ENCODE peak calls at places on chromosomes 4 and X, in ten cellular contexts. B is WERI-Rb-1; I is stimulated activated CD4-positive, alpha-beta T cell treated with anti-CD3 and anti-CD28 coated beads, Interleukin-1b, Interleukin-23, amount 100 ng/mL, for 1 hour; D is progenitor cell of endocrine pancreas; V is mesothelial cell of epicardium; Y is IMR-90; Q is ACHN; S is substantia nigra; C is lower leg skin; G is mucosa of descending colon. P is an unnamed sample.

GRCh38 chr4:5751073-5751917 is 40.3 kb downstream of the EVC start:
- DNase-seq in Y (peak), Q (peak), C (no peak), G (no peak), B (peak), I (no peak), S (no peak), D (no peak), V (no peak), P (peak)

GRCh38 chr4:8528713-8529112 is 51.5 kb upstream of the GPR78 start:
- DNase-seq in B (no peak), Y (peak), C (no peak), G (no peak), Q (no peak), I (no peak), D (no peak), V (no peak), S (no peak), P (peak)

GRCh38 chr4:145868637-145869409 is 69.8 kb downstream of the ZNF827 start:
- DNase-seq in Q (peak), B (no peak), G (no peak), Y (peak), I (no peak), V (no peak), C (no peak), S (no peak), D (no peak), P (no peak)

GRCh38 chrX:48696301-48697181 is at the start of gene SUV39H1:
- DNase-seq in G (peak), V (peak), I (peak), Y (peak), Q (peak), S (peak), D (peak), B (peak), C (peak), P (peak)

GRCh38 chr4:2250764-2251072 is 8.8 kb upstream of the HAUS3 start:
- DNase-seq in B (no peak), I (no peak), D (no peak), Q (no peak), C (peak), V (no peak), Y (no peak), S (no peak), G (no peak), P (no peak)

GRCh38 chr4:675980-676870 is 1.9 kb downstream of the MYL5 start:
- DNase-seq in Y (no peak), Q (no peak), B (peak), I (no peak), G (no peak), C (no peak), V (no peak), S (no peak), D (no peak), P (no peak)

GRCh38 chrX:73577368-73577767 is 14.4 kb downstream of the CHIC1 start:
- DNase-seq in I (no peak), Q (peak), V (no peak), Y (peak), G (no peak), C (no peak), S (no peak), D (no peak), B (no peak), P (peak)

GRCh38 chr4:2941138-2942036 is 21.8 kb downstream of the NOP14 start:
- DNase-seq in I (no peak), Q (no peak), G (peak), D (peak), B (no peak), Y (no peak), S (no peak), V (no peak), C (no peak), P (no peak)

GRCh38 chr4:100469555-100469954 is 48.3 kb downstream of the EMCN start:
- DNase-seq in Q (no peak), I (no peak), B (no peak), G (no peak), Y (no peak), C (no peak), D (no peak), S (no peak), V (no peak), P (no peak)

GRCh38 chrX:131366387-131366786 is 77.3 kb upstream of the IGSF1 start:
- DNase-seq in Q (peak), G (no peak), Y (no peak), I (no peak), D (no peak), C (no peak), S (no peak), V (no peak), B (no peak), P (no peak)

GRCh38 chrX:16843208-16843909 is 26.8 kb downstream of the RBBP7 start:
- DNase-seq in D (no peak), B (no peak), S (no peak), I (no peak), G (no peak), Y (no peak), V (no peak), C (no peak), Q (no peak), P (no peak)

GRCh38 chr4:143626134-143626859 is 74.2 kb downstream of the FREM3 start:
- DNase-seq in V (no peak), Y (no peak), Q (no peak), I (no peak), S (no peak), D (no peak), G (no peak), B (no peak), C (peak), P (no peak)

GRCh38 chr4:167717495-167717894 is 374.8 kb upstream of the ANXA10 start:
- DNase-seq in B (no peak), C (no peak), V (no peak), G (no peak), Q (no peak), D (no peak), Y (no peak), S (no peak), I (no peak), P (no peak)

GRCh38 chrX:153644356-153645125 is 2.5 kb upstream of the DUSP9 start:
- DNase-seq in Y (no peak), S (no peak), D (no peak), I (no peak), C (no peak), V (no peak), G (no peak), Q (no peak), B (peak), P (no peak)

GRCh38 chrX:41457618-41458192 is 10.6 kb downstream of the NYX start:
- DNase-seq in Y (no peak), S (no peak), B (peak), G (no peak), V (no peak), D (no peak), Q (no peak), C (no peak), I (no peak), P (peak)

GRCh38 chr4:173211838-173212237 is 43.2 kb downstream of the GALNT7 start:
- DNase-seq in Q (peak), D (no peak), S (no peak), I (no peak), B (no peak), V (no peak), C (no peak), Y (peak), G (no peak), P (peak)

GRCh38 chr4:2070421-2071251 is 11.5 kb downstream of the NAT8L start:
- DNase-seq in B (no peak), V (no peak), G (no peak), D (no peak), Y (no peak), Q (no peak), I (no peak), S (no peak), C (no peak), P (no peak)

GRCh38 chr4:169132561-169133305 is 122.7 kb upstream of the CBR4 start:
- DNase-seq in C (no peak), Q (no peak), V (no peak), D (no peak), B (no peak), G (no peak), S (no peak), Y (no peak), I (no peak), P (peak)

GRCh38 chrX:41350976-41351569 is 17.1 kb downstream of the DDX3X start:
- DNase-seq in D (no peak), I (no peak), Q (no peak), V (no peak), S (no peak), C (no peak), Y (peak), G (no peak), B (no peak), P (peak)

GRCh38 chrX:107728342-107729099 is 47.1 kb downstream of the TSC22D3 start:
- DNase-seq in C (no peak), Q (no peak), Y (no peak), B (no peak), G (no peak), V (no peak), S (no peak), I (no peak), D (no peak), P (no peak)

P was measured in EL.